ENCODE peak calls at places on chromosomes 12 and 14, in seven cellular contexts. One of them, this sample, is unnamed. For H3K4me1, the result is how much of the 10 kb centered on the place peaks cover.

GRCh38 chr12:55659486-55660385 is 23.0 kb downstream of the OR10P1 start:
- ATAC-seq in heart left ventricle: peak
- ATAC-seq in left lung: peak
- ATAC-seq in lung: no peak
- ATAC-seq in K562: peak
- ATAC-seq in naive thymus-derived CD4-positive, alpha-beta T cell: no peak
- ATAC-seq in lower lobe of right lung: peak
- ATAC-seq in this sample: peak

GRCh38 chr14:54564799-54565235 is 2.1 kb upstream of the SAMD4A start:
- ATAC-seq in left lung: peak
- ATAC-seq in lung: no peak
- ATAC-seq in lower lobe of right lung: peak
- ATAC-seq in naive thymus-derived CD4-positive, alpha-beta T cell: peak
- ATAC-seq in K562: no peak
- ATAC-seq in heart left ventricle: no peak
- ATAC-seq in this sample: no peak

GRCh38 chr12:120847392-120848157 is 56.6 kb downstream of the SPPL3 start:
- ATAC-seq in naive thymus-derived CD4-positive, alpha-beta T cell: peak
- ATAC-seq in lower lobe of right lung: no peak
- ATAC-seq in heart left ventricle: no peak
- ATAC-seq in K562: no peak
- ATAC-seq in left lung: no peak
- ATAC-seq in lung: no peak
- ATAC-seq in this sample: no peak

GRCh38 chr12:69906411-69907216 is 81.6 kb downstream of the MYRFL start:
- ATAC-seq in lower lobe of right lung: no peak
- ATAC-seq in naive thymus-derived CD4-positive, alpha-beta T cell: no peak
- ATAC-seq in heart left ventricle: peak
- ATAC-seq in K562: no peak
- ATAC-seq in lung: no peak
- ATAC-seq in left lung: peak
- ATAC-seq in this sample: no peak

GRCh38 chr12:128543493-128543892 is 276.5 kb downstream of the TMEM132C start:
- ATAC-seq in naive thymus-derived CD4-positive, alpha-beta T cell: no peak
- ATAC-seq in heart left ventricle: no peak
- ATAC-seq in K562: no peak
- ATAC-seq in left lung: no peak
- ATAC-seq in lung: no peak
- ATAC-seq in lower lobe of right lung: no peak
- ATAC-seq in this sample: no peak

GRCh38 chr14:97776890-97777564 is 979.8 kb downstream of the VRK1 start:
- ATAC-seq in K562: no peak
- ATAC-seq in naive thymus-derived CD4-positive, alpha-beta T cell: peak
- ATAC-seq in left lung: no peak
- ATAC-seq in lower lobe of right lung: no peak
- ATAC-seq in lung: no peak
- ATAC-seq in heart left ventricle: no peak
- ATAC-seq in this sample: no peak

GRCh38 chr14:89501381-89501780 is 84.3 kb upstream of the FOXN3 start:
- ATAC-seq in lung: no peak
- ATAC-seq in left lung: no peak
- ATAC-seq in lower lobe of right lung: no peak
- ATAC-seq in heart left ventricle: no peak
- ATAC-seq in naive thymus-derived CD4-positive, alpha-beta T cell: no peak
- ATAC-seq in K562: no peak
- ATAC-seq in this sample: no peak

GRCh38 chr12:90802727-90803126 is 152.2 kb downstream of the CCER1 start:
- ATAC-seq in K562: no peak
- ATAC-seq in lower lobe of right lung: no peak
- ATAC-seq in left lung: no peak
- ATAC-seq in heart left ventricle: no peak
- ATAC-seq in naive thymus-derived CD4-positive, alpha-beta T cell: no peak
- ATAC-seq in lung: no peak
- ATAC-seq in this sample: no peak

GRCh38 chr12:93183940-93184663 is 193.6 kb upstream of the NUDT4 start:
- ATAC-seq in left lung: peak
- ATAC-seq in naive thymus-derived CD4-positive, alpha-beta T cell: peak
- ATAC-seq in lung: peak
- ATAC-seq in lower lobe of right lung: peak
- ATAC-seq in K562: peak
- ATAC-seq in heart left ventricle: peak
- ATAC-seq in this sample: peak

GRCh38 chr14:32342854-32343200 is 13.7 kb downstream of the AKAP6 start:
- ATAC-seq in lower lobe of right lung: no peak
- ATAC-seq in K562: no peak
- ATAC-seq in left lung: no peak
- ATAC-seq in lung: no peak
- ATAC-seq in heart left ventricle: no peak
- ATAC-seq in naive thymus-derived CD4-positive, alpha-beta T cell: no peak
- ATAC-seq in this sample: no peak

GRCh38 chr14:22849212-22849819 is 12.9 kb downstream of the MMP14 start:
- ATAC-seq in lower lobe of right lung: no peak
- ATAC-seq in K562: no peak
- ATAC-seq in naive thymus-derived CD4-positive, alpha-beta T cell: no peak
- ATAC-seq in heart left ventricle: peak
- ATAC-seq in lung: no peak
- ATAC-seq in left lung: peak
- ATAC-seq in this sample: peak

GRCh38 chr14:62062645-62063044 is 300.4 kb downstream of the SNAPC1 start:
- ATAC-seq in left lung: no peak
- ATAC-seq in K562: no peak
- ATAC-seq in lung: no peak
- ATAC-seq in naive thymus-derived CD4-positive, alpha-beta T cell: no peak
- ATAC-seq in heart left ventricle: no peak
- ATAC-seq in lower lobe of right lung: no peak
- ATAC-seq in this sample: no peak

GRCh38 chr14:53011053-53011462 is 60.2 kb upstream of the FERMT2 start:
- ATAC-seq in naive thymus-derived CD4-positive, alpha-beta T cell: no peak
- ATAC-seq in lower lobe of right lung: peak
- ATAC-seq in lung: peak
- ATAC-seq in heart left ventricle: peak
- ATAC-seq in K562: peak
- ATAC-seq in left lung: peak
- ATAC-seq in this sample: peak

GRCh38 chr14:88249266-88249665 is 73.8 kb downstream of the KCNK10 start:
- ATAC-seq in naive thymus-derived CD4-positive, alpha-beta T cell: no peak
- ATAC-seq in heart left ventricle: no peak
- ATAC-seq in left lung: no peak
- ATAC-seq in lung: no peak
- ATAC-seq in lower lobe of right lung: no peak
- ATAC-seq in K562: no peak
- ATAC-seq in this sample: no peak

GRCh38 chr14:22464422-22465142 is 124.4 kb downstream of the DAD1 start:
- ATAC-seq in lower lobe of right lung: no peak
- ATAC-seq in heart left ventricle: no peak
- ATAC-seq in K562: no peak
- ATAC-seq in naive thymus-derived CD4-positive, alpha-beta T cell: no peak
- ATAC-seq in left lung: no peak
- ATAC-seq in lung: no peak
- ATAC-seq in this sample: no peak

GRCh38 chr12:115313929-115314328 is 630.0 kb upstream of the TBX3 start:
- ATAC-seq in K562: no peak
- ATAC-seq in heart left ventricle: no peak
- ATAC-seq in left lung: no peak
- ATAC-seq in lung: no peak
- ATAC-seq in lower lobe of right lung: no peak
- ATAC-seq in naive thymus-derived CD4-positive, alpha-beta T cell: no peak
- ATAC-seq in this sample: no peak

GRCh38 chr12:95487024-95487423 is 13.1 kb downstream of the METAP2 start:
- ATAC-seq in K562: no peak
- ATAC-seq in lower lobe of right lung: no peak
- ATAC-seq in naive thymus-derived CD4-positive, alpha-beta T cell: no peak
- ATAC-seq in heart left ventricle: no peak
- ATAC-seq in left lung: no peak
- ATAC-seq in lung: no peak
- ATAC-seq in this sample: no peak

GRCh38 chr14:49861581-49861922 is 9.0 kb upstream of the NEMF start:
- ATAC-seq in K562: peak
- ATAC-seq in heart left ventricle: peak
- ATAC-seq in left lung: peak
- ATAC-seq in lower lobe of right lung: peak
- ATAC-seq in naive thymus-derived CD4-positive, alpha-beta T cell: peak
- ATAC-seq in lung: no peak
- ATAC-seq in this sample: peak

GRCh38 chr12:8076357-8076756 is 5.7 kb upstream of the NECAP1 start:
- ATAC-seq in K562: no peak
- ATAC-seq in heart left ventricle: no peak
- ATAC-seq in lung: no peak
- ATAC-seq in lower lobe of right lung: peak
- ATAC-seq in left lung: no peak
- ATAC-seq in naive thymus-derived CD4-positive, alpha-beta T cell: no peak
- ATAC-seq in this sample: no peak

GRCh38 chr12:113933201-113933786 is 32.8 kb downstream of the RBM19 start:
- ATAC-seq in heart left ventricle: no peak
- ATAC-seq in naive thymus-derived CD4-positive, alpha-beta T cell: no peak
- ATAC-seq in lung: no peak
- ATAC-seq in lower lobe of right lung: no peak
- ATAC-seq in left lung: peak
- ATAC-seq in K562: peak
- ATAC-seq in this sample: peak

GRCh38 chr12:6534914-6535696 is 788 bp downstream of the GAPDH start:
- ATAC-seq in lower lobe of right lung: peak
- ATAC-seq in heart left ventricle: peak
- ATAC-seq in lung: peak
- ATAC-seq in naive thymus-derived CD4-positive, alpha-beta T cell: peak
- ATAC-seq in K562: peak
- ATAC-seq in left lung: peak
- ATAC-seq in this sample: peak
- H3K4me1 ChIP-seq in lower lobe of right lung: half or more
- H3K4me1 ChIP-seq in heart left ventricle: under half
- H3K4me1 ChIP-seq in lung: under half
- H3K4me1 ChIP-seq in naive thymus-derived CD4-positive, alpha-beta T cell: under half
- H3K4me1 ChIP-seq in K562: half or more
- H3K4me1 ChIP-seq in left lung: under half
- H3K4me1 ChIP-seq in this sample: under half

DNA sequence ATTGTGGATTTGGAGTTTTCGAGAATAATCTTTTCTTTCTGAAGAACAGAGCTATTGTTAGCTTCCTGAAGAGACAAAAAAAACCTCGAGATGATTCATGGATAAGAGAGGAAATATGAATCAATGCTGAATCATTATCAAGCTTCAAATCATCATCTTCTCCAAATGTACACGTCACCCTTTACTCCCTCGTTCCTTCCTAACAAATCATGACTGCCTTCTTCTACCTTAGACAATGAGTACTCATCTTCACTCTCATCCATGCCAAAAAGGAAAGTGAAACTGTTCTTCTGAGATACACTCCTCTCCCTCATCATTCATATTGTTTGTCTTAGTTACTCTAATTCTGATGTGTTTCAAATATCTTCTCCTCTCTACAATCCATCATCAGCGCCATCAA is 1115.8 kb upstream of the ATXN7L3B start:
- ATAC-seq in K562: no peak
- ATAC-seq in lower lobe of right lung: no peak
- ATAC-seq in left lung: no peak
- ATAC-seq in naive thymus-derived CD4-positive, alpha-beta T cell: no peak
- ATAC-seq in lung: no peak
- ATAC-seq in heart left ventricle: no peak
- ATAC-seq in this sample: no peak
- H3K4me1 ChIP-seq in K562: under half
- H3K4me1 ChIP-seq in lower lobe of right lung: under half
- H3K4me1 ChIP-seq in left lung: under half
- H3K4me1 ChIP-seq in naive thymus-derived CD4-positive, alpha-beta T cell: under half
- H3K4me1 ChIP-seq in lung: under half
- H3K4me1 ChIP-seq in heart left ventricle: under half
- H3K4me1 ChIP-seq in this sample: under half

GRCh38 chr12:5557906-5558305 is 126.0 kb downstream of the NTF3 start:
- ATAC-seq in heart left ventricle: no peak
- ATAC-seq in lower lobe of right lung: no peak
- ATAC-seq in left lung: no peak
- ATAC-seq in K562: no peak
- ATAC-seq in lung: no peak
- ATAC-seq in naive thymus-derived CD4-positive, alpha-beta T cell: no peak
- ATAC-seq in this sample: no peak
- H3K4me1 ChIP-seq in heart left ventricle: under half
- H3K4me1 ChIP-seq in lower lobe of right lung: under half
- H3K4me1 ChIP-seq in left lung: under half
- H3K4me1 ChIP-seq in K562: under half
- H3K4me1 ChIP-seq in lung: under half
- H3K4me1 ChIP-seq in naive thymus-derived CD4-positive, alpha-beta T cell: under half
- H3K4me1 ChIP-seq in this sample: under half

GRCh38 chr12:774051-774614 is 21.8 kb downstream of the WNK1 start:
- ATAC-seq in K562: no peak
- ATAC-seq in lower lobe of right lung: peak
- ATAC-seq in heart left ventricle: no peak
- ATAC-seq in left lung: peak
- ATAC-seq in lung: no peak
- ATAC-seq in naive thymus-derived CD4-positive, alpha-beta T cell: no peak
- ATAC-seq in this sample: no peak
- H3K4me1 ChIP-seq in K562: under half
- H3K4me1 ChIP-seq in lower lobe of right lung: under half
- H3K4me1 ChIP-seq in heart left ventricle: half or more
- H3K4me1 ChIP-seq in left lung: under half
- H3K4me1 ChIP-seq in lung: under half
- H3K4me1 ChIP-seq in naive thymus-derived CD4-positive, alpha-beta T cell: half or more
- H3K4me1 ChIP-seq in this sample: half or more

DNA sequence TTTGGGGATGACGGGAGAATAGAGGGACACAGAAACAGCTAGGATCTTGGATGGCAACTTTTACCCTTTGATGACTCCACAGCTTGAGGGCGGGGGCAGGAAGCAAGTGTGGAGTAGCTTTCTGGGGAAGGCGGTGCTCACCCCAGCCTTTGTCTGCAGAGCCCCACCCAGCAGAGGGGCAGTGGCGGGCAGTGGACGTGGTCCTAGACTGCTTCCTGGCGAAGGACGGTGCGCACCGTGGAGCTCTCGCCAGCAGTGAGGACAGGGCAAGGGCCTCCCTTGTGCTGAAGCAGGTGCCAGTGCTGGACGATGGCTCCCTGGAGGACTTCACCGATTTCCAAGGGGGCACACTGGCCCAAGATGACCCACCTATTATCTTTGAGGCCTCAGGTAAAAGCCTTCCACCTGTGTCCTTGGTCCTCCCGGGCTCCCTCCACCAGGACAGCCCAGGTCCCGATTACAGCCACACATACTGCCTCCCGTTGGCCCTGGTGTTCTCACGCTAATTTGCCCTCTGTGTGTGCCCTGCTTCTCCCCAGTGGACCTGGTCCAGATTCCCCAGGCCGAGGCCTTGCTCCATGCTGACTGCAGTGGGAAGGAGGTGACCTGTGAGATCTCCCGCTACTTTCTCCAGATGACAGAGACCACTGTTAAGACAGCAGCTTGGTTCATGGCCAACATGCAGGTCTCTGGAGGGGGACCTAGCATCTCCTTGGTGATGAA is 1.2 kb downstream of the TAPBPL start:
- ATAC-seq in left lung: peak
- ATAC-seq in lung: no peak
- ATAC-seq in heart left ventricle: peak
- ATAC-seq in K562: peak
- ATAC-seq in lower lobe of right lung: peak
- ATAC-seq in naive thymus-derived CD4-positive, alpha-beta T cell: no peak
- ATAC-seq in this sample: no peak
- H3K4me1 ChIP-seq in left lung: under half
- H3K4me1 ChIP-seq in lung: under half
- H3K4me1 ChIP-seq in heart left ventricle: under half
- H3K4me1 ChIP-seq in K562: under half
- H3K4me1 ChIP-seq in lower lobe of right lung: under half
- H3K4me1 ChIP-seq in naive thymus-derived CD4-positive, alpha-beta T cell: half or more
- H3K4me1 ChIP-seq in this sample: under half

DNA sequence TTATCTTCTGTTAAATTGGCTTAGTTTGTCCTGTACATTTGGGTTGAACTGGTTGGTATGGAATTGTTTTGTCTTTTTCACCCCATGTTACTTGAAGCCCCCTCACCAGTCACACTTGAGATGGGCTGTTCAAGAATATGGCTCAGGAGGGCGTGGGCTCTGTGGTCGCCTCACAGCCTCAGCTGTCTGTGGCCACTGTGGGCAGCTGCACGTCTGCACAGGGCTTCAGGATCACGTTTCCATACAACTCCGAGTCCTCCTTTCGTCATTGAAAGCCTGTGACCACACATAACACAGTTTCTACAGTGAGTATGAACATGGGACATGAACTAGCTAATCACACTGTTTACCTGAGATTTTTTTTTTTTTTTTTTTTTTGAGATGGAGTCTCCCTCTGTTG is 81.3 kb downstream of the MOK start:
- ATAC-seq in naive thymus-derived CD4-positive, alpha-beta T cell: no peak
- ATAC-seq in lung: no peak
- ATAC-seq in heart left ventricle: no peak
- ATAC-seq in K562: no peak
- ATAC-seq in lower lobe of right lung: no peak
- ATAC-seq in left lung: no peak
- ATAC-seq in this sample: no peak
- H3K4me1 ChIP-seq in naive thymus-derived CD4-positive, alpha-beta T cell: under half
- H3K4me1 ChIP-seq in lung: under half
- H3K4me1 ChIP-seq in heart left ventricle: under half
- H3K4me1 ChIP-seq in K562: under half
- H3K4me1 ChIP-seq in lower lobe of right lung: under half
- H3K4me1 ChIP-seq in left lung: under half
- H3K4me1 ChIP-seq in this sample: under half